ENCODE peak calls at places on chromosomes 11 and 22, in eight cellular contexts. F is HTR-8/SVneo, Q is BJ, P is GM23338, O is NB4, K is omental fat pad, D is NCI-H524, U is posterior cingulate gyrus. N is an unnamed sample.

GRCh38 chr22:17990167-17990566 is 34.2 kb downstream of the MICAL3 start:
- DNase-seq in P (no peak), K (no peak), D (no peak), Q (no peak), O (no peak), F (no peak), U (no peak), N (no peak)

GRCh38 chr22:44449061-44449682 is 48.9 kb downstream of the RTL6 start:
- DNase-seq in Q (peak), P (no peak), D (no peak), F (no peak), K (no peak), O (peak), U (no peak), N (no peak)

GRCh38 chr22:22737590-22737989 is 93.2 kb downstream of the GGTLC2 start:
- DNase-seq in U (no peak), K (no peak), P (no peak), O (no peak), Q (no peak), F (no peak), D (no peak), N (no peak)

GRCh38 chr22:48941903-48942625 is 885.6 kb downstream of the BRD1 start:
- DNase-seq in U (no peak), K (no peak), O (no peak), F (no peak), Q (no peak), P (no peak), D (no peak), N (no peak)

GRCh38 chr11:57647960-57648776 is 1.5 kb downstream of the YPEL4 start:
- DNase-seq in P (peak), K (no peak), U (peak), O (peak), D (peak), F (no peak), Q (no peak), N (no peak)

GRCh38 chr11:119108151-119108856 is 1.2 kb downstream of the C2CD2L start:
- DNase-seq in U (no peak), O (peak), D (peak), P (peak), F (peak), K (no peak), Q (no peak), N (peak)

GRCh38 chr11:70488171-70488570 is 89.8 kb downstream of the CTTN start:
- DNase-seq in O (no peak), K (no peak), Q (no peak), F (no peak), U (no peak), P (no peak), D (peak), N (no peak)

GRCh38 chr11:8768625-8769333 is 86.2 kb downstream of the RPL27A start:
- DNase-seq in F (peak), K (no peak), O (no peak), D (no peak), P (no peak), Q (no peak), U (no peak), N (no peak)

GRCh38 chr11:68206211-68206610 is 6.9 kb downstream of the KMT5B start:
- DNase-seq in U (no peak), F (peak), O (peak), Q (no peak), D (peak), K (no peak), P (peak), N (no peak)

GRCh38 chr11:1574256-1575242 is 2.5 kb upstream of the DUSP8 start:
- DNase-seq in P (peak), K (no peak), O (peak), U (peak), Q (no peak), F (peak), D (no peak), N (peak)

GRCh38 chr22:44596726-44597125 is 98.7 kb upstream of the RTL6 start:
- DNase-seq in U (no peak), O (no peak), K (no peak), Q (no peak), P (no peak), D (no peak), F (no peak), N (no peak)

GRCh38 chr22:31177420-31178162 is 17.6 kb downstream of the RNF185 start:
- DNase-seq in D (no peak), U (no peak), F (peak), O (no peak), Q (peak), P (no peak), K (no peak), N (no peak)

GRCh38 chr11:61922539-61922938 is 5.2 kb upstream of the RAB3IL1 start:
- DNase-seq in U (no peak), K (no peak), O (peak), Q (peak), P (no peak), F (no peak), D (no peak), N (no peak)

GRCh38 chr22:22813126-22814075 is 74.2 kb upstream of the IGLL5 start:
- DNase-seq in U (no peak), K (no peak), D (no peak), Q (no peak), O (no peak), F (no peak), P (no peak), N (no peak)

GRCh38 chr11:125180413-125181305 is 16.1 kb downstream of the PKNOX2 start:
- DNase-seq in Q (no peak), K (no peak), P (no peak), F (no peak), U (no peak), O (no peak), D (no peak), N (no peak)

GRCh38 chr22:46629291-46629690 is 9.1 kb downstream of the GRAMD4 start:
- DNase-seq in K (no peak), U (no peak), Q (no peak), F (no peak), D (no peak), O (no peak), P (no peak), N (no peak)

GRCh38 chr11:100592619-100593309 is 94.3 kb upstream of the ARHGAP42 start:
- DNase-seq in P (no peak), U (no peak), F (no peak), Q (no peak), O (no peak), D (peak), K (no peak), N (no peak)

GRCh38 chr11:64322925-64323260 is 5.0 kb downstream of the PRDX5 start:
- DNase-seq in K (no peak), O (no peak), P (no peak), F (no peak), Q (no peak), D (no peak), U (no peak), N (no peak)

GRCh38 chr11:32002311-32002710 is 88.6 kb upstream of the RCN1 start:
- DNase-seq in U (no peak), P (no peak), O (no peak), Q (no peak), F (no peak), D (no peak), K (no peak), N (no peak)

GRCh38 chr11:114163231-114163631 is 103.7 kb downstream of the ZBTB16 start:
- DNase-seq in Q (no peak), K (no peak), F (peak), U (no peak), P (no peak), O (no peak), D (no peak), N (no peak)

GRCh38 chr11:130315354-130315970 is 745 bp upstream of the ZBTB44 start:
- DNase-seq in K (no peak), Q (no peak), D (no peak), P (peak), U (no peak), F (no peak), O (peak), N (peak)

GRCh38 chr11:28697920-28698827 is 590.0 kb downstream of the METTL15 start:
- DNase-seq in K (peak), D (peak), U (peak), P (peak), O (peak), F (no peak), Q (no peak), N (peak)

GRCh38 chr11:75811485-75811884 is 3.5 kb upstream of the UVRAG start:
- DNase-seq in Q (no peak), O (peak), F (no peak), K (no peak), P (no peak), U (no peak), D (no peak), N (no peak)

GRCh38 chr22:19516378-19517170 is 7.6 kb downstream of the CLDN5 start:
- DNase-seq in K (no peak), O (no peak), Q (no peak), P (no peak), F (no peak), U (no peak), D (no peak), N (no peak)

GRCh38 chr11:38446336-38446735 is 1848.3 kb upstream of the RAG2 start:
- DNase-seq in Q (no peak), O (no peak), F (peak), D (no peak), K (no peak), U (no peak), P (no peak), N (no peak)

GRCh38 chr11:86769219-86769618 is 31.1 kb upstream of the PRSS23 start:
- DNase-seq in O (no peak), F (no peak), Q (no peak), U (no peak), D (no peak), K (no peak), P (no peak), N (no peak)

GRCh38 chr11:2276280-2276998 is 6.1 kb upstream of the ASCL2 start:
- DNase-seq in D (no peak), K (peak), P (no peak), Q (no peak), O (no peak), U (no peak), F (no peak), N (no peak)

GRCh38 chr22:37457093-37457893 is 28.9 kb downstream of the MFNG start:
- DNase-seq in U (peak), D (peak), K (peak), F (peak), Q (no peak), O (peak), P (peak), N (peak)

GRCh38 chr11:134228625-134229024 is 4.2 kb downstream of the VPS26B start:
- DNase-seq in F (no peak), U (no peak), O (no peak), K (no peak), D (no peak), Q (peak), P (no peak), N (peak)

GRCh38 chr11:124415356-124415923 is 9.2 kb downstream of the OR8B4 start:
- DNase-seq in D (no peak), O (peak), P (peak), K (no peak), U (no peak), Q (no peak), F (peak), N (no peak)

GRCh38 chr11:126514061-126514713 is 158.7 kb downstream of the ST3GAL4 start:
- DNase-seq in U (no peak), Q (no peak), D (no peak), K (no peak), F (no peak), P (no peak), O (no peak), N (no peak)

GRCh38 chr11:43268161-43268560 is 43.6 kb upstream of the API5 start:
- DNase-seq in Q (no peak), U (no peak), O (no peak), K (no peak), F (no peak), P (no peak), D (peak), N (no peak)

GRCh38 chr11:94876645-94877445 is 96.5 kb downstream of the CWC15 start:
- DNase-seq in O (peak), K (peak), D (no peak), U (peak), P (no peak), F (peak), Q (peak), N (peak)

GRCh38 chr22:38935023-38935422 is 22.4 kb upstream of the APOBEC3A start:
- DNase-seq in O (no peak), U (no peak), K (no peak), D (peak), F (no peak), P (no peak), Q (no peak), N (no peak)

GRCh38 chr22:47036936-47037485 is 274.6 kb downstream of the TBC1D22A start:
- DNase-seq in Q (no peak), D (no peak), O (no peak), F (no peak), P (no peak), U (peak), K (no peak), N (no peak)

N was measured in stimulated activated CD4-positive, alpha-beta T cell treated with anti-CD3 and anti-CD28 coated beads, Interleukin-1b, Interleukin-23, amount 100 ng/mL, for 48 hours.